ENCODE peak calls at places on chromosomes 12 and 14, in ten cellular contexts. Y is suprapubic skin, Z is kidney epithelial cell, T is IMR-90, G is breast epithelium, N is mesothelial cell of epicardium, E is choroid plexus epithelial cell, J is WTC11, A is Calu3, L is omental fat pad. K is an unnamed sample.

GRCh38 chr12:95815635-95816212 is 25.2 kb upstream of the NTN4 start:
- DNase-seq in T (peak), L (no peak), N (no peak), A (no peak), G (no peak), Y (no peak), J (no peak), Z (no peak), E (peak), K (no peak)

GRCh38 chr12:108063192-108063591 is 65.9 kb upstream of the WSCD2 start:
- DNase-seq in G (no peak), Y (no peak), A (no peak), Z (no peak), J (no peak), L (no peak), E (peak), N (no peak), T (no peak), K (no peak)

GRCh38 chr14:100110801-100111200 is 45.6 kb downstream of the EVL start:
- DNase-seq in J (no peak), T (no peak), N (no peak), A (no peak), Z (no peak), Y (no peak), E (no peak), L (no peak), G (no peak), K (no peak)

GRCh38 chr12:24853588-24853987 is 95.3 kb downstream of the BCAT1 start:
- DNase-seq in E (peak), Y (no peak), A (no peak), J (no peak), N (no peak), L (no peak), Z (no peak), G (no peak), T (peak), K (no peak)

GRCh38 chr12:55730447-55730820 is 1.6 kb upstream of the CD63 start:
- DNase-seq in J (no peak), Z (no peak), G (no peak), A (no peak), L (no peak), Y (no peak), E (no peak), T (no peak), N (no peak), K (no peak)

GRCh38 chr12:94725375-94726168 is 75.2 kb upstream of the TMCC3 start:
- DNase-seq in J (peak), A (peak), Z (no peak), L (no peak), E (peak), Y (no peak), T (peak), G (no peak), N (no peak), K (peak)

GRCh38 chr12:3683670-3684069 is 69.2 kb downstream of the CRACR2A start:
- DNase-seq in A (no peak), J (no peak), Y (no peak), L (no peak), G (no peak), T (peak), N (no peak), E (peak), Z (no peak), K (peak)

GRCh38 chr14:52244328-52244727 is 23.2 kb upstream of the PTGDR start:
- DNase-seq in Z (no peak), J (no peak), G (no peak), L (no peak), E (no peak), Y (no peak), N (no peak), T (no peak), A (no peak), K (no peak)

GRCh38 chr12:93766802-93767523 is 89.8 kb downstream of the CRADD start:
- DNase-seq in Y (no peak), Z (no peak), G (no peak), N (no peak), A (peak), L (no peak), T (peak), E (peak), J (no peak), K (peak)

GRCh38 chr12:117577122-117577657 is 215.8 kb upstream of the NOS1 start:
- DNase-seq in E (no peak), L (no peak), T (no peak), Y (no peak), G (no peak), A (no peak), N (no peak), Z (no peak), J (no peak), K (no peak)

GRCh38 chr12:93802698-93803097 is 125.5 kb downstream of the CRADD start:
- DNase-seq in Y (no peak), T (peak), J (no peak), Z (no peak), E (peak), A (no peak), L (no peak), N (no peak), G (no peak), K (no peak)

GRCh38 chr12:42396473-42397259 is 70.7 kb downstream of the PPHLN1 start:
- DNase-seq in A (no peak), N (no peak), Y (no peak), L (no peak), G (no peak), J (no peak), E (no peak), T (no peak), Z (no peak), K (no peak)

GRCh38 chr14:77140937-77141591 is 527 bp downstream of the ZDHHC22 start:
- DNase-seq in T (peak), E (peak), N (peak), G (no peak), Z (no peak), L (no peak), Y (no peak), J (peak), A (peak), K (no peak)

GRCh38 chr14:103828315-103828967 is 18.9 kb downstream of the PPP1R13B start:
- DNase-seq in E (peak), G (no peak), Y (no peak), Z (no peak), J (no peak), L (no peak), N (no peak), A (peak), T (peak), K (no peak)

GRCh38 chr12:43336962-43337555 is 214.9 kb downstream of the ADAMTS20 start:
- DNase-seq in G (no peak), T (peak), L (no peak), J (no peak), N (no peak), A (no peak), E (peak), Z (peak), Y (no peak), K (no peak)

GRCh38 chr12:89257355-89257754 is 94.9 kb downstream of the DUSP6 start:
- DNase-seq in Y (no peak), J (no peak), G (no peak), N (no peak), E (no peak), T (no peak), L (no peak), A (no peak), Z (no peak), K (no peak)

GRCh38 chr14:24196071-24197061 is 1.1 kb upstream of the TM9SF1 start:
- DNase-seq in T (peak), A (no peak), L (no peak), N (no peak), E (peak), Z (no peak), G (no peak), Y (no peak), J (peak), K (no peak)

GRCh38 chr14:94341654-94342333 is 18.7 kb upstream of the SERPINA6 start:
- DNase-seq in G (no peak), T (no peak), Z (no peak), L (no peak), J (no peak), N (no peak), E (no peak), Y (no peak), A (peak), K (no peak)

GRCh38 chr12:46546634-46547273 is 174.2 kb upstream of the SLC38A2 start:
- DNase-seq in Z (no peak), J (no peak), Y (no peak), N (no peak), L (no peak), A (no peak), G (no peak), T (peak), E (peak), K (no peak)

GRCh38 chr14:32509632-32510187 is 180.6 kb downstream of the AKAP6 start:
- DNase-seq in E (peak), Z (peak), G (peak), J (no peak), Y (no peak), T (peak), L (no peak), A (peak), N (no peak), K (peak)

GRCh38 chr12:104877107-104877705 is 80.9 kb downstream of the SLC41A2 start:
- DNase-seq in E (peak), Y (no peak), T (peak), L (no peak), G (no peak), A (peak), Z (no peak), J (no peak), N (no peak), K (peak)

GRCh38 chr12:110846615-110847566 is at the start of gene CCDC63:
- DNase-seq in E (peak), G (no peak), Z (no peak), A (peak), T (no peak), L (peak), N (peak), Y (peak), J (peak), K (peak)
- TF ChIP-seq CTCF in E (peak), G (no peak), Z (peak), A (peak), T (peak), L (no peak), N (no peak), Y (no peak), J (no peak), K (peak)

DNA sequence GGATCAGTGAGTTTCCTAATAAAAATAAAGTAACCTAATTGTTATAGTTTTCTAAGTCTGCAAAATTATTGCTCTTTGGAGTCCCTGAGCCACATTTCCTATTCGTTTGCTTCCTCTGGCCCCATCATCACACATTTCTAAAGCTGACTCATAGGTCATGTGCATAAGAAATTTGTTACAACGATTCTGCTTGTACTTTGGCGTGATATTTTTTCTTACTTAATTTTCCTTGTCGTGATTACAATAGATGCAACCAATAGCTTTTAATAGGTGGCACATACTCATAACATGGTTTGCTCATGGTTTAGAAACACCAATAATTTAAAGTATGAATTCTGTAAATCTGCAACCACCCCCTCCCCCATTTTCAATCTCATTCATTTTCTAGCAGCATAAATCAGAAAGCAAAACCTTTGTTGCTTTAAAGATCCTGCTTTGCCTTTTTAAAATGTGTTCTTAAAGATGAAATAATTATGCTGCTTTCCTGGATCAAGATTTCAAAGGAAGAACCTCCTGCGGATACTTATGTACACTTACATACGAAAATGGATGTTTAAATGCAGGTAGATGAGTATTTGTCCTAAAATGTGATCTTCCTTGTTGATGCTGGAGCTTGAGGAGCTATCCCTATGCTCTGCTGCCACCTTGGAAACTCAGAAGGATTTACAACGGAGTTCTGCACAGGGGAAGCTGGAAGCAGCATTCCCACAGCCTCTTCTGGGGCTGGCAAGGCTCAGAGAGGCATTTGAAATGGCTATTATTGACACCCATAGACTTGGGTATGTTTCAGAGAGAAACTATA is 1.7 kb upstream of the FLRT2 start:
- DNase-seq in T (peak), L (no peak), Z (peak), N (no peak), Y (no peak), E (peak), A (no peak), J (peak), G (no peak), K (peak)
- TF ChIP-seq CTCF in T (peak), L (no peak), Z (peak), N (no peak), Y (peak), E (peak), A (no peak), J (no peak), G (no peak), K (peak)

DNA sequence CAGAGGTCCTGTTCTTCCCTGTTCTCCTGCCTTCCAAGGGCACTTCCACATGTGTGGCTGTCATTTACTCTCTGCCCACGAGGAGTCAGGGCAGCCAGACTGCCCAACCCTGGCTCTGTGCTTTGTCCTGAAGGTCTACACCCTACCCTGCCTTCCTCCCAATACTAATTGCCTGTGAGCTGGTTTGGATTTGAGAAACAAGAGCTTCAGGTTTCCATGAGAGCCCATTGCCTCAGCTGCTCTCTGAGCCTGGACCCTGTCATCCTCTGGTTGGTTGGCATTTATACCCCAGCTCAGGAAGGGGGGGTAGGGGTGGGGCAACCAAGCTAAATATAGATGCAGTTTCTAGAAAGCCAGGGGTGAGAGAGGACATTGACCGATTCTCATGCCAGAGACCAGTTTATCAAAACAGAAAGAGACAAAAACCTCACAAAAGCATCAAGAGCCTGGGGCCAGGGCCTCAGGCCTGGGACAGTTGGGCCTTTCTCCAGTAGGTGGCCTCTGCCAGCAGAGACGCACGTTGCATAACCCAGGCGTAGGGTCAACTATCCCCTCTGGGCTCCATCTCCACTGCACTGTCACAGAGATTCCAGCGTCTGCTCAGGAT is 34.5 kb downstream of the VDR start:
- DNase-seq in N (no peak), G (no peak), Y (no peak), Z (no peak), A (no peak), J (peak), T (no peak), E (peak), L (no peak), K (no peak)
- TF ChIP-seq CTCF in N (no peak), G (no peak), Y (no peak), Z (peak), A (no peak), J (peak), T (peak), E (peak), L (no peak), K (peak)

DNA sequence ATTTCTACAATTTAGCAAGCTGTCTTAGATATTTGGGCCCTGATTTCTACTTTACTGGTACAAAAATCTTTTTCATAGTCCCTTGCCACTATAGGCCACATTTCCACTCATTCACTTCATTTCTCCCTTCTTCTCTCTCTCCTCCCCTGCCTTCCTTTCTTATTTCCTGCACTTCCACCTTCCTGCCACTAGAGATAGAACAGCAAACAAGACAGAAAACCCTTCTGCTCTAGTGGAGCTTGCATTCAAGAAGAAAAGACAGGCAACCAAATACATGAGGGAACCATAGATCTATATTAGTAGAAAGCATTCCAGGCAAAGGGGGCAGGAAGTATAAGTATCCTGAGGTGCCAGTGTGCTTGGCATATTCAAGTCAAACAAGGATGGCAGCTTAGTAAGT is 623.5 kb downstream of the FLRT2 start:
- DNase-seq in L (no peak), A (no peak), E (no peak), N (no peak), Y (no peak), G (no peak), J (no peak), T (no peak), Z (no peak), K (no peak)
- TF ChIP-seq CTCF in L (no peak), A (no peak), E (peak), N (no peak), Y (no peak), G (no peak), J (peak), T (no peak), Z (peak), K (peak)